ENCODE peak calls at places on chromosomes 4 and X, in six cellular contexts. R is A549, P is testis, V is tibial nerve, K is heart left ventricle, H is thyroid gland. G is an unnamed sample.
A peak's percentile ranks its signal among the peaks of the same experiment; 100 is the strongest.

GRCh38 chr4:8378101-8378724 is 62.3 kb downstream of the ACOX3 start:
- DNase-seq in R (no peak), P (no peak), V (no peak), K (no peak), H (no peak), G (no peak)

GRCh38 chrX:1592128-1592862 is 891 bp downstream of the AKAP17A start:
- DNase-seq in R (no peak), P (no peak), V (no peak), K (no peak), H (peak; percentile 26), G (peak; percentile 38)

GRCh38 chr4:182944484-182945227 is 27.5 kb upstream of the DCTD start:
- DNase-seq in R (no peak), P (no peak), V (no peak), K (no peak), H (no peak), G (no peak)

GRCh38 chrX:80430826-80431501 is 10.7 kb downstream of the TENT5D start:
- DNase-seq in R (peak; percentile 16), P (no peak), V (peak; percentile 5), K (no peak), H (no peak), G (no peak)

GRCh38 chr4:107034091-107034698 is 1.9 kb downstream of the DKK2 start:
- DNase-seq in R (peak; percentile 40), P (peak; percentile 56), V (peak; percentile 52), K (peak; percentile 21), H (peak; percentile 3), G (peak; percentile 28)

GRCh38 chrX:24493740-24494543 is 28.9 kb downstream of the PDK3 start:
- DNase-seq in R (no peak), P (no peak), V (no peak), K (no peak), H (no peak), G (no peak)

GRCh38 chr4:145525291-145525740 is 43.7 kb downstream of the SMAD1 start:
- DNase-seq in R (no peak), P (no peak), V (no peak), K (no peak), H (no peak), G (no peak)

GRCh38 chrX:137363559-137363958 is 202.4 kb upstream of the ZIC3 start:
- DNase-seq in R (no peak), P (no peak), V (no peak), K (no peak), H (no peak), G (no peak)

GRCh38 chr4:142091691-142092182 is 455.4 kb downstream of the IL15 start:
- DNase-seq in R (peak; percentile 93), P (peak; percentile 52), V (peak; percentile 20), K (no peak), H (no peak), G (no peak)

GRCh38 chr4:26985836-26986235 is 125.2 kb downstream of the STIM2 start:
- DNase-seq in R (no peak), P (no peak), V (no peak), K (no peak), H (no peak), G (no peak)

GRCh38 chr4:7763788-7764187 is 175.9 kb downstream of the AFAP1 start:
- DNase-seq in R (peak; percentile 11), P (no peak), V (no peak), K (no peak), H (no peak), G (no peak)

GRCh38 chr4:95857761-95858160 is 17.9 kb downstream of the PDHA2 start:
- DNase-seq in R (no peak), P (no peak), V (no peak), K (no peak), H (no peak), G (no peak)

GRCh38 chrX:28379142-28379541 is 208.1 kb upstream of the IL1RAPL1 start:
- DNase-seq in R (no peak), P (no peak), V (no peak), K (no peak), H (peak; percentile 42), G (no peak)

DNA sequence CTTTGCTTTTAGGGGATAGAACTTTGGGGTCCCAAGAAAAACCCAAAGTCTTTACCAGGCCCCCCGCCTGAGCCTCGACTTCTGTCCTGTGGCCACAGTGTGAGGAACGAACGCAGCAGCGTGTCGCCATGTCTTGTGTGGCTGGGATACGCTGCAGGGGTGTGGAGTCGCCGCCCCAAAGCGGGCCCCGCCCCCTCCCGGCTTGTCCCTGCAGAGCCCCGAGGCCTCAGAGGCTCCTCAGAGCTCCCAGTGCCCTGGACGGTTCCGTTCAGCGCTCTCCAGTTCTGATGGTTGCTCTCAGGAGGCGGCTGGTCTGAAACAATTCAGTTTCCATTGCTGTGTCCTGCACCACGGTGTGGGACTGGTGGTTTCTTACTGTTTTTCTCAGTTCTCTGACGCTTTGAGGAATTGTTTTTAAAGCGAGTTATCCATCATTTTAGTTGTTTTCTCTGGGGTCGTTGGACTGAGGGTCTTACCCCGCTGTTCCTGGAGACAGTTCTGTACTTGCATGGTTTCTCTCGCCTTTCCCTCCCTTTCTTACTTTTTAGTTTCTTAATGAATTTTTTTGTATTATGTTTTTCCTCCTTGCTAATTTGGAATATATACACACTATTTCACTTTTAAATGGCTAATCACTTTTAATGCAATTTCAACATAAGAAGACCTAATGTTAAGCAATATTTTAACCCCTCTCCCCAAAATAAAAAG is 1.6 kb upstream of the IDUA start:
- DNase-seq in R (no peak), P (no peak), V (peak; percentile 38), K (peak; percentile 84), H (peak; percentile 87), G (no peak)
- TF ChIP-seq POLR2A in R (no peak), P (no peak), V (no peak), K (no peak), H (peak; percentile 54), G (no peak)

GRCh38 chrX:54294306-54294705 is 63.5 kb downstream of the WNK3 start:
- DNase-seq in R (no peak), P (no peak), V (no peak), K (no peak), H (no peak), G (no peak)

GRCh38 chrX:54292755-54293154 is 65.1 kb downstream of the WNK3 start:
- DNase-seq in R (no peak), P (no peak), V (no peak), K (no peak), H (no peak), G (no peak)

GRCh38 chrX:54288277-54288676 is 69.6 kb downstream of the WNK3 start:
- DNase-seq in R (no peak), P (no peak), V (no peak), K (no peak), H (no peak), G (no peak)

GRCh38 chrX:54288989-54289388 is 68.9 kb downstream of the WNK3 start:
- DNase-seq in R (no peak), P (no peak), V (no peak), K (no peak), H (no peak), G (no peak)
- TF ChIP-seq CTCF in R (no peak), P (no peak), V (no peak), K (no peak), H (no peak), G (no peak)

GRCh38 chr4:140150886-140151699 is 2.9 kb downstream of the MAML3 start:
- DNase-seq in R (peak; percentile 95), P (peak; percentile 91), V (peak; percentile 89), K (peak; percentile 93), H (peak; percentile 94), G (peak; percentile 92)
- TF ChIP-seq POLR2A in R (peak; percentile 5), P (no peak), V (peak; percentile 57), K (no peak), H (peak; percentile 67), G (peak; percentile 30)

DNA sequence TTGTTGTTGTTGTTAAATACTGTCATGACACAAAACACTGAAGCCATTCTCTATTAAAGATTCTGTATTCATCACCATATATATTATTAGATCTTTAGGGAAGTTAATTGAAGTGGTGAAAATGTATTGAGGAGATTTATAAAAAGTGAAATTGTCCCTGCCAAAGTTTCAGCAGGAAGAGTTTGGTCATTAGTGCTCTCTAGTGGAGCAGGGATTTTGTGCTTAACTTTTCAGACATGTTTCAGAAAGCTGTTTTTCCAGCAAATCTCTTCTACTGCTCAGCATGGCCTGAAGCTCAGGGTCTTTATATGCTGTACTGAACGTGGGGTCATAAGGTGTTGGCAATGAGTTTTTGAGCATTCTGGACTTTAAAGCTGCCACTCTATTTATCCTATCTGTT is 36.7 kb upstream of the CXXC4 start:
- DNase-seq in R (no peak), P (no peak), V (no peak), K (no peak), H (no peak), G (no peak)
- TF ChIP-seq CTCF in R (no peak), P (peak; percentile 14), V (no peak), K (no peak), H (no peak), G (no peak)

GRCh38 chrX:71532753-71533425 is at the start of gene OGT:
- DNase-seq in R (peak; percentile 99), P (peak; percentile 97), V (peak; percentile 91), K (peak; percentile 97), H (peak; percentile 94), G (peak; percentile 92)
- TF ChIP-seq POLR2A in R (peak; percentile 74), P (no peak), V (peak; percentile 62), K (peak; percentile 26), H (peak; percentile 81), G (peak; percentile 50)

DNA sequence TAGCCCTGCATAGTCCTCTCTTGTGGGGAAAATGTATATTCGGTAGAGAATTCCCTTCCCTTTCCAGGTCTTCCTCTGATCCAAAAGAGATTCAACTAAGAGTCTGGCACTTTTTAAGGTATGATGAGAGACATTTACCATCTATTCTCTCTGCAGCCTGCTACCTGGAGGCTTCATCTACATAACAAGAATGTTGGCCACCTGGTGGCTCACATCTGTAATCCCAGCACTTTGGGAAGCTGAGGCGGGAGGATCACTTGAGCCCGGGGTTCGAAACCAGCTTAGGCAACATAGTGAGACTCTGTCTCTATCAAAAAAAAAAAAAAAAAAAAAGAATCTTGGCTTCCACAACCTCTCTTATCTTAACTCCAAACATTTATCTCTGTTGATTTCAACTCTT is 40.4 kb upstream of the NOCT start:
- DNase-seq in R (no peak), P (no peak), V (no peak), K (no peak), H (no peak), G (no peak)
- TF ChIP-seq CTCF in R (no peak), P (no peak), V (no peak), K (no peak), H (no peak), G (no peak)